ENCODE peak calls at places on chromosomes 16 and 17, in ten cellular contexts. D, X, R, E, K, C, L, Y, T and M are unnamed samples.

GRCh38 chr17:17320188-17320910 is 17.2 kb downstream of the NT5M start:
- ATAC-seq in L (no peak), R (no peak), C (no peak), E (no peak), D (no peak), Y (no peak), X (peak; percentile 50), T (no peak), K (no peak), M (no peak)

GRCh38 chr17:11023639-11024479 is 186.0 kb upstream of the PIRT start:
- ATAC-seq in R (no peak), E (no peak), L (no peak), T (no peak), X (no peak), C (no peak), K (no peak), Y (no peak), D (no peak), M (no peak)

GRCh38 chr16:2987286-2987685 is 7.0 kb upstream of the PKMYT1 start:
- ATAC-seq in R (no peak), T (no peak), C (no peak), E (no peak), X (no peak), L (no peak), D (no peak), Y (no peak), K (no peak), M (no peak)

GRCh38 chr17:75693500-75694481 is 26.7 kb downstream of the SAP30BP start:
- ATAC-seq in R (peak; percentile 83), X (no peak), Y (peak; percentile 85), T (peak; percentile 81), L (peak; percentile 85), C (peak; percentile 73), E (no peak), K (peak; percentile 77), D (peak; percentile 60), M (peak; percentile 91)

GRCh38 chr16:27526169-27526568 is 23.5 kb downstream of the GTF3C1 start:
- ATAC-seq in C (no peak), E (no peak), T (no peak), L (no peak), K (peak; percentile 63), R (peak; percentile 67), Y (peak; percentile 68), D (no peak), X (no peak), M (no peak)

GRCh38 chr17:48261297-48261880 is 153.8 kb downstream of the SNX11 start:
- ATAC-seq in Y (no peak), C (no peak), E (no peak), X (no peak), D (peak; percentile 33), L (peak; percentile 87), K (peak; percentile 20), R (no peak), T (no peak), M (no peak)

GRCh38 chr16:56382901-56383355 is 42.4 kb downstream of the AMFR start:
- ATAC-seq in C (no peak), X (no peak), Y (peak; percentile 75), R (no peak), E (no peak), D (peak; percentile 97), L (peak; percentile 74), T (no peak), K (no peak), M (no peak)

GRCh38 chr16:52436646-52437645 is 110.0 kb downstream of the TOX3 start:
- ATAC-seq in E (no peak), L (no peak), Y (no peak), D (no peak), T (no peak), R (no peak), K (no peak), C (no peak), X (no peak), M (no peak)

GRCh38 chr17:46877466-46877865 is 26.1 kb downstream of the WNT9B start:
- ATAC-seq in T (no peak), Y (peak; percentile 30), C (peak; percentile 40), E (peak; percentile 58), K (no peak), R (peak; percentile 52), X (no peak), L (no peak), D (no peak), M (no peak)

GRCh38 chr17:33126086-33126485 is 134.4 kb downstream of the SPACA3 start:
- ATAC-seq in R (no peak), C (no peak), L (no peak), K (no peak), T (no peak), Y (no peak), X (no peak), E (no peak), D (no peak), M (no peak)

GRCh38 chr16:24863582-24864437 is 18.0 kb downstream of the SLC5A11 start:
- ATAC-seq in Y (no peak), D (no peak), C (peak; percentile 34), E (no peak), X (no peak), T (no peak), L (no peak), R (no peak), K (no peak), M (no peak)

GRCh38 chr16:50284131-50284911 is 18.0 kb downstream of the ADCY7 start:
- ATAC-seq in X (no peak), E (peak; percentile 42), K (peak; percentile 74), Y (peak; percentile 13), C (peak; percentile 27), D (peak; percentile 13), R (peak; percentile 34), L (no peak), T (peak; percentile 56), M (no peak)

GRCh38 chr16:79288046-79288445 is 312.5 kb downstream of the MAF start:
- ATAC-seq in X (peak; percentile 75), D (no peak), L (no peak), T (no peak), E (no peak), Y (no peak), C (no peak), K (no peak), R (no peak), M (no peak)

GRCh38 chr16:35516551-35516950 is 2057.1 kb downstream of the TP53TG3F start:
- ATAC-seq in D (peak; percentile 33), T (no peak), R (no peak), E (no peak), C (no peak), X (no peak), Y (no peak), L (no peak), K (no peak), M (no peak)

GRCh38 chr16:65522412-65522811 is 400.5 kb upstream of the CDH11 start:
- ATAC-seq in T (no peak), C (no peak), Y (no peak), D (no peak), R (no peak), K (no peak), X (no peak), L (no peak), E (no peak), M (no peak)

GRCh38 chr16:24360936-24361335 is 104.8 kb downstream of the CACNG3 start:
- ATAC-seq in T (no peak), Y (no peak), D (no peak), C (no peak), E (no peak), R (no peak), L (no peak), X (no peak), K (no peak), M (no peak)

GRCh38 chr17:77888242-77889134 is 70.0 kb upstream of the TNRC6C start:
- ATAC-seq in X (no peak), L (no peak), D (no peak), R (peak; percentile 6), Y (no peak), C (no peak), K (no peak), T (no peak), E (no peak), M (no peak)

GRCh38 chr17:17830740-17831207 is 6.0 kb downstream of the SREBF1 start:
- ATAC-seq in Y (no peak), K (peak; percentile 10), L (no peak), C (no peak), E (no peak), R (no peak), T (no peak), D (no peak), X (no peak), M (no peak)

GRCh38 chr16:78589331-78589730 is 489.9 kb downstream of the WWOX start:
- ATAC-seq in X (no peak), Y (no peak), C (no peak), L (no peak), R (no peak), E (no peak), T (peak; percentile 74), D (no peak), K (no peak), M (no peak)

GRCh38 chr16:83438326-83438725 is 369.5 kb upstream of the HSBP1 start:
- ATAC-seq in E (no peak), L (no peak), T (no peak), R (no peak), C (no peak), D (no peak), X (no peak), K (no peak), Y (no peak), M (no peak)

GRCh38 chr17:75313941-75314550 is 24.8 kb upstream of the SLC25A19 start:
- ATAC-seq in D (peak; percentile 31), C (peak; percentile 68), R (peak; percentile 54), L (no peak), T (peak; percentile 64), X (peak; percentile 80), K (peak; percentile 49), E (no peak), Y (peak; percentile 56), M (peak; percentile 47)

GRCh38 chr16:57341062-57341440 is 17.5 kb upstream of the CCL22 start:
- ATAC-seq in X (no peak), E (no peak), L (no peak), T (peak; percentile 28), C (no peak), K (no peak), R (peak; percentile 49), D (no peak), Y (no peak), M (no peak)

GRCh38 chr16:1481906-1482835 is 6.6 kb downstream of the PTX4 start:
- ATAC-seq in K (no peak), E (no peak), X (no peak), Y (no peak), D (no peak), R (no peak), C (no peak), L (no peak), T (no peak), M (no peak)

GRCh38 chr17:79992657-79993389 is 42.8 kb downstream of the TBC1D16 start:
- ATAC-seq in X (no peak), E (no peak), R (peak; percentile 18), C (no peak), K (peak; percentile 6), D (no peak), L (peak; percentile 8), T (no peak), Y (no peak), M (no peak)